ENCODE peak calls at places on chromosomes 7 and 10, in four cellular contexts. S, F, M and P are unnamed samples.
A peak's percentile ranks its signal among the peaks of the same experiment; 100 is the strongest.

GRCh38 chr7:34208878-34209621 is 303.7 kb downstream of the BMPER start:
- DNase-seq in S (no peak), F (no peak), M (no peak), P (no peak)

GRCh38 chr10:21304198-21304597 is 221.3 kb downstream of the SKIDA1 start:
- DNase-seq in S (no peak), F (no peak), M (no peak), P (no peak)

GRCh38 chr7:79403879-79404278 is 49.6 kb downstream of the MAGI2 start:
- DNase-seq in S (no peak), F (no peak), M (no peak), P (no peak)

GRCh38 chr10:102935939-102936605 is 18.0 kb downstream of the CNNM2 start:
- DNase-seq in S (no peak), F (no peak), M (no peak), P (no peak)

GRCh38 chr10:72037811-72038210 is 50.5 kb downstream of the SPOCK2 start:
- DNase-seq in S (no peak), F (no peak), M (no peak), P (no peak)

GRCh38 chr10:20276127-20276979 is 460.1 kb downstream of the PLXDC2 start:
- DNase-seq in S (no peak), F (no peak), M (no peak), P (no peak)

GRCh38 chr7:82444220-82445049 is 858 bp upstream of the CACNA2D1 start:
- DNase-seq in S (no peak), F (peak; percentile 4), M (no peak), P (no peak)

GRCh38 chr10:96417432-96417831 is 58.6 kb upstream of the OPALIN start:
- DNase-seq in S (no peak), F (peak; percentile 20), M (no peak), P (no peak)

GRCh38 chr10:66837990-66838389 is 87.8 kb upstream of the LRRTM3 start:
- DNase-seq in S (no peak), F (no peak), M (no peak), P (no peak)

GRCh38 chr7:121547341-121548092 is 151.4 kb upstream of the FAM3C start:
- DNase-seq in S (no peak), F (peak; percentile 30), M (no peak), P (no peak)

GRCh38 chr10:61904711-61905445 is 3.4 kb downstream of the ARID5B start:
- DNase-seq in S (no peak), F (no peak), M (no peak), P (no peak)

GRCh38 chr7:110373514-110374258 is 717.2 kb upstream of the LRRN3 start:
- DNase-seq in S (no peak), F (no peak), M (no peak), P (no peak)

GRCh38 chr10:44899450-44900080 is 11.6 kb upstream of the TMEM72 start:
- DNase-seq in S (no peak), F (no peak), M (peak; percentile 47), P (no peak)

GRCh38 chr7:91644251-91644650 is 236.3 kb downstream of the MTERF1 start:
- DNase-seq in S (no peak), F (no peak), M (no peak), P (no peak)

GRCh38 chr10:23096814-23097549 is 1.6 kb downstream of the MSRB2 start:
- DNase-seq in S (no peak), F (no peak), M (no peak), P (no peak)

GRCh38 chr7:132145466-132145865 is 430.8 kb downstream of the PLXNA4 start:
- DNase-seq in S (no peak), F (no peak), M (no peak), P (no peak)

GRCh38 chr10:100888957-100889356 is 23.8 kb upstream of the SLF2 start:
- DNase-seq in S (no peak), F (no peak), M (no peak), P (no peak)

GRCh38 chr7:152336754-152337368 is 98.9 kb downstream of the KMT2C start:
- DNase-seq in S (peak; percentile 5), F (no peak), M (no peak), P (no peak)

GRCh38 chr7:8260871-8261707 is 878 bp downstream of the ICA1 start:
- DNase-seq in S (no peak), F (no peak), M (peak; percentile 88), P (no peak)